ENCODE peak calls at places on chromosomes 3 and 15, in eight cellular contexts. S is cardiac fibroblast, I is colonic mucosa, O is progenitor cell of endocrine pancreas, Q is A549, R is mucosa of descending colon, H is AG04449, W is AG09319. K is an unnamed sample.

GRCh38 chr3:110815008-110815583 is 256.5 kb upstream of the NECTIN3 start:
- DNase-seq in S (peak), I (no peak), O (no peak), Q (peak), R (no peak), H (no peak), W (peak), K (no peak)

GRCh38 chr3:155420869-155421486 is 127.5 kb upstream of the STRIT1 start:
- DNase-seq in S (no peak), I (no peak), O (no peak), Q (no peak), R (no peak), H (no peak), W (no peak), K (no peak)

GRCh38 chr15:90165659-90166489 is 35.3 kb upstream of the SEMA4B start:
- DNase-seq in S (peak), I (peak), O (no peak), Q (peak), R (peak), H (peak), W (peak), K (no peak)

GRCh38 chr3:186421946-186422345 is 59.9 kb upstream of the DGKG start:
- DNase-seq in S (no peak), I (no peak), O (no peak), Q (no peak), R (no peak), H (no peak), W (no peak), K (no peak)

GRCh38 chr3:46908986-46909534 is 31.5 kb downstream of the PTH1R start:
- DNase-seq in S (no peak), I (no peak), O (no peak), Q (no peak), R (peak), H (no peak), W (no peak), K (no peak)

GRCh38 chr15:61500951-61501350 is 271.8 kb upstream of the RORA start:
- DNase-seq in S (no peak), I (no peak), O (no peak), Q (no peak), R (no peak), H (no peak), W (no peak), K (no peak)

GRCh38 chr15:88982946-88983342 is 69.8 kb upstream of the MFGE8 start:
- DNase-seq in S (no peak), I (no peak), O (no peak), Q (no peak), R (no peak), H (no peak), W (no peak), K (no peak)

GRCh38 chr15:76209948-76210347 is 101.3 kb downstream of the ETFA start:
- DNase-seq in S (peak), I (no peak), O (no peak), Q (no peak), R (no peak), H (no peak), W (no peak), K (no peak)

GRCh38 chr3:99789322-99789721 is 28.3 kb upstream of the CMSS1 start:
- DNase-seq in S (peak), I (no peak), O (no peak), Q (peak), R (no peak), H (no peak), W (peak), K (no peak)

GRCh38 chr3:178063475-178063874 is 472.8 kb upstream of the KCNMB2 start:
- DNase-seq in S (peak), I (no peak), O (no peak), Q (no peak), R (no peak), H (peak), W (no peak), K (no peak)

GRCh38 chr15:38069506-38069905 is 135.1 kb downstream of the TMCO5A start:
- DNase-seq in S (peak), I (peak), O (no peak), Q (peak), R (peak), H (no peak), W (peak), K (no peak)

GRCh38 chr3:124986153-124987143 is 51.9 kb upstream of the MUC13 start:
- DNase-seq in S (peak), I (peak), O (no peak), Q (peak), R (peak), H (peak), W (peak), K (no peak)
- TF ChIP-seq CTCF in S (peak), I (peak), O (peak), Q (peak), R (peak), H (peak), W (peak), K (no peak)

GRCh38 chr15:27685638-27686037 is 413.5 kb downstream of the OCA2 start:
- DNase-seq in S (no peak), I (no peak), O (no peak), Q (no peak), R (no peak), H (no peak), W (no peak), K (no peak)
- TF ChIP-seq CTCF in S (no peak), I (no peak), O (no peak), Q (no peak), R (no peak), H (no peak), W (no peak), K (no peak)

DNA sequence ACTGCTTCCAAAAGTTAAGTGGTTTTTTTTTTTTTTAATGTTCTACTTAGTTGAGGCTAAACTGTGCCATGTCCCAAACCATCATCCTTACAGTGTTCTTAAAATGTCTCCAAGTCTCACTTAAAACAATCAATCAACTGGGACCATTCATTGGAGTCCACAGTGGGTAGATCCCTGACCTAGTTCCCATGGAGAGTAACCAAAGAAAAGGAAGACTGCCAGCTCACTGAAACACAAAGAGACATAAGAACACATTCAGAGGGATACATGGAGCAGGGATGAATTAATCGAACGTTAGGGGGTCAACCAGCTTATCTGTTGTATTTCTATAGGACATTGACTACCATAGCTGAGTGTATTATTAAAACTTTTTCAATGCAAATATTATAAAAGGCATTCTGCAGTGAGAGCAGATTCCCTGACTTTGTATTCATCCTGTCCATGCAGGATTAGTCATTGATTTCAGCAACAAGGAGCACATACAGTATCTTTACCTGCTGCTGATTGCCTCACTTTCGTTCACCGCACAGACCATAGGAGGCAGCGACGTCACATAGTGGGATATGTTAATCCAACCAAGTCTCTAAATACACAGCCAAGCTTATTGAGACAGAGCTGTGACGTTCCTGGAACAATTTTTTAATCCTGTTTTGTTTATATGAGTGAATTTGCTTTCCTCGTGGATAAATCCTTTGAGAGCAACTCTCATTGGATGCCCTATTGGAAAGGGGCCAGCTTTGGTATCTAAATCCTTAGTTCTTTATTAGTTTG is 365.0 kb upstream of the RBMS3 start:
- DNase-seq in S (peak), I (peak), O (no peak), Q (peak), R (no peak), H (no peak), W (peak), K (no peak)
- TF ChIP-seq CTCF in S (no peak), I (no peak), O (peak), Q (peak), R (no peak), H (peak), W (peak), K (no peak)

GRCh38 chr3:133821767-133822638 is 16.4 kb downstream of the SRPRB start:
- DNase-seq in S (peak), I (peak), O (no peak), Q (no peak), R (no peak), H (no peak), W (peak), K (no peak)
- TF ChIP-seq CTCF in S (no peak), I (no peak), O (peak), Q (no peak), R (no peak), H (no peak), W (peak), K (no peak)

GRCh38 chr3:142987707-142988106 is 13.7 kb upstream of the U2SURP start:
- DNase-seq in S (peak), I (no peak), O (no peak), Q (no peak), R (no peak), H (peak), W (no peak), K (no peak)

GRCh38 chr3:142983318-142983717 is 18.1 kb upstream of the U2SURP start:
- DNase-seq in S (no peak), I (no peak), O (no peak), Q (no peak), R (no peak), H (no peak), W (no peak), K (no peak)

GRCh38 chr3:142984255-142984654 is 17.1 kb upstream of the U2SURP start:
- DNase-seq in S (no peak), I (no peak), O (no peak), Q (no peak), R (no peak), H (no peak), W (no peak), K (no peak)

GRCh38 chr3:142990706-142991105 is 10.7 kb upstream of the U2SURP start:
- DNase-seq in S (no peak), I (no peak), O (no peak), Q (no peak), R (no peak), H (no peak), W (no peak), K (no peak)

GRCh38 chr3:142987080-142987700 is 14.2 kb upstream of the U2SURP start:
- DNase-seq in S (peak), I (no peak), O (no peak), Q (peak), R (no peak), H (no peak), W (no peak), K (no peak)
- TF ChIP-seq CTCF in S (peak), I (peak), O (peak), Q (peak), R (peak), H (peak), W (peak), K (peak)

GRCh38 chr15:80660114-80660513 is 35.0 kb upstream of the ABHD17C start:
- DNase-seq in S (peak), I (no peak), O (peak), Q (peak), R (peak), H (no peak), W (peak), K (no peak)
- TF ChIP-seq CTCF in S (peak), I (peak), O (peak), Q (peak), R (no peak), H (peak), W (peak), K (no peak)

GRCh38 chr15:98505611-98506031 is 142.7 kb upstream of the IGF1R start:
- DNase-seq in S (no peak), I (no peak), O (no peak), Q (no peak), R (no peak), H (no peak), W (peak), K (no peak)
- TF ChIP-seq CTCF in S (no peak), I (no peak), O (no peak), Q (no peak), R (no peak), H (no peak), W (no peak), K (no peak)

GRCh38 chr3:34219556-34219955 is 421.1 kb downstream of the PDCD6IP start:
- DNase-seq in S (no peak), I (no peak), O (no peak), Q (no peak), R (no peak), H (no peak), W (no peak), K (no peak)

GRCh38 chr3:34216713-34217346 is 418.4 kb downstream of the PDCD6IP start:
- DNase-seq in S (no peak), I (no peak), O (no peak), Q (no peak), R (no peak), H (no peak), W (no peak), K (no peak)

GRCh38 chr3:34213481-34213880 is 415.1 kb downstream of the PDCD6IP start:
- DNase-seq in S (no peak), I (no peak), O (no peak), Q (no peak), R (no peak), H (no peak), W (no peak), K (no peak)

DNA sequence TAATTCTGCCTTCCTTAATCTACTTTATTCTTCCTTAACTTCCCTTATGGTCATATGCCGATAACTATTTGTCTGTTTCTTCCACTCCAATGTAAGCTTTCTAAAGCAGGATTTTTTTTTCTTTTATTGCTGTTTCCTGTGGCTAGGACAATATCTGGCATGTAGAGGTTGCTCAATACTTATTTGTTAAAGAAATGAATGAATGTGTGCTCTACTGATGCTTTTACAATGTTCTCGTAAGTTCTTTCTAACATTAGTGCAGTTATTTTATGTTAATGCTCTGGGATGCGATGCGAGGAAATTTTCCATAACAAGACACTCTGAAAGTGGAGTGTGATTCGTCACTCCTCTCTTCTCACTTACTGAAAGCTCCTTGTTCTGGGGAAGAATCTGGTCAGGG is 420.3 kb downstream of the PDCD6IP start:
- DNase-seq in S (no peak), I (no peak), O (no peak), Q (no peak), R (no peak), H (no peak), W (no peak), K (no peak)
- TF ChIP-seq CTCF in S (no peak), I (no peak), O (no peak), Q (no peak), R (no peak), H (no peak), W (no peak), K (no peak)

DNA sequence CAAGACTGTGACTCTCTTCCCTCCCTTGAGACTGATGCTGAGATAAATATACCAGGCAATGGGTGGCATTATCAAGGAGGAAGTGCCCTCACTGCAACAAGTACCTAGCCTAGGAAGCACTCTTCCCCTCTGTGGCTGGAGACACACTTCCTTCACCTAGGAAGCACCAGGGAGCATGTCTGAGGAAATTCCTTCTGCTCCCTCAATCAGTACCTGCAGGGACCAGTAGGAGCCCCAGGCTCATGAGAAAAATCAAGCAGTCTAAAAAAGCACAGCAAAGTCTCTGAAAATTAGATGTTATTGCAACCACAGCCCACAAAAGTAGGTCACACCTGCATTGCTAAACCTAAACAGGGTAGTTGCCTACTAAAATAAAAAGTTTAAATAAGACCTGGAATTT is 78.2 kb upstream of the TRPM1 start:
- DNase-seq in S (no peak), I (no peak), O (no peak), Q (no peak), R (no peak), H (no peak), W (no peak), K (no peak)
- TF ChIP-seq CTCF in S (no peak), I (no peak), O (peak), Q (no peak), R (no peak), H (no peak), W (no peak), K (no peak)

K was measured in activated B cell treated with CpG ODN at 0.5 μM for 24 hours.